ENCODE peak calls at places on chromosomes 3 and 15, in eight cellular contexts. K is cardiac muscle cell, Q is IMR-90, R is RWPE1, T is endothelial cell, S is mammary epithelial cell, J is tibial nerve, G is AG09309. O is an unnamed sample.

GRCh38 chr3:194489736-194490612 is 3.2 kb upstream of the ATP13A3 start:
- DNase-seq in Q (peak; percentile 62), K (peak; percentile 75), T (no peak), S (no peak), G (no peak), R (no peak), J (no peak), O (no peak)

GRCh38 chr3:42980209-42980608 is 1.1 kb downstream of the GASK1A start:
- DNase-seq in T (peak; percentile 18), J (no peak), K (no peak), Q (no peak), G (no peak), R (no peak), S (no peak), O (no peak)

GRCh38 chr3:114439279-114439678 is 145.5 kb downstream of the TIGIT start:
- DNase-seq in J (no peak), K (no peak), T (no peak), Q (peak; percentile 85), G (no peak), R (no peak), S (no peak), O (no peak)

GRCh38 chr3:149615731-149616221 is 42.0 kb downstream of the WWTR1 start:
- DNase-seq in Q (peak; percentile 42), T (peak; percentile 16), S (no peak), G (no peak), R (no peak), K (peak; percentile 52), J (no peak), O (no peak)

GRCh38 chr3:137263982-137264777 is 306.4 kb downstream of the IL20RB start:
- DNase-seq in K (no peak), J (no peak), Q (no peak), T (no peak), R (no peak), G (no peak), S (no peak), O (no peak)

GRCh38 chr15:94607176-94607654 is 375.9 kb downstream of the MCTP2 start:
- DNase-seq in K (peak; percentile 68), S (peak; percentile 6), T (peak; percentile 65), Q (no peak), R (no peak), J (peak; percentile 26), G (no peak), O (no peak)

GRCh38 chr15:56798639-56799038 is 65.3 kb upstream of the ZNF280D start:
- DNase-seq in K (no peak), G (no peak), R (no peak), T (no peak), S (no peak), J (no peak), Q (peak; percentile 10), O (no peak)

GRCh38 chr15:98187549-98187948 is 227.0 kb downstream of the ARRDC4 start:
- DNase-seq in R (no peak), K (no peak), S (no peak), J (no peak), G (no peak), T (no peak), Q (no peak), O (no peak)

GRCh38 chr15:51283026-51283425 is 55.4 kb downstream of the CYP19A1 start:
- DNase-seq in Q (no peak), T (no peak), S (no peak), K (no peak), G (no peak), R (no peak), J (no peak), O (no peak)

GRCh38 chr3:110419096-110419495 is 652.5 kb upstream of the NECTIN3 start:
- DNase-seq in J (no peak), R (no peak), Q (no peak), K (peak; percentile 5), T (no peak), S (no peak), G (no peak), O (no peak)
- TF ChIP-seq CTCF in J (no peak), R (no peak), Q (no peak), K (no peak), T (no peak), S (no peak), G (no peak), O (no peak)

DNA sequence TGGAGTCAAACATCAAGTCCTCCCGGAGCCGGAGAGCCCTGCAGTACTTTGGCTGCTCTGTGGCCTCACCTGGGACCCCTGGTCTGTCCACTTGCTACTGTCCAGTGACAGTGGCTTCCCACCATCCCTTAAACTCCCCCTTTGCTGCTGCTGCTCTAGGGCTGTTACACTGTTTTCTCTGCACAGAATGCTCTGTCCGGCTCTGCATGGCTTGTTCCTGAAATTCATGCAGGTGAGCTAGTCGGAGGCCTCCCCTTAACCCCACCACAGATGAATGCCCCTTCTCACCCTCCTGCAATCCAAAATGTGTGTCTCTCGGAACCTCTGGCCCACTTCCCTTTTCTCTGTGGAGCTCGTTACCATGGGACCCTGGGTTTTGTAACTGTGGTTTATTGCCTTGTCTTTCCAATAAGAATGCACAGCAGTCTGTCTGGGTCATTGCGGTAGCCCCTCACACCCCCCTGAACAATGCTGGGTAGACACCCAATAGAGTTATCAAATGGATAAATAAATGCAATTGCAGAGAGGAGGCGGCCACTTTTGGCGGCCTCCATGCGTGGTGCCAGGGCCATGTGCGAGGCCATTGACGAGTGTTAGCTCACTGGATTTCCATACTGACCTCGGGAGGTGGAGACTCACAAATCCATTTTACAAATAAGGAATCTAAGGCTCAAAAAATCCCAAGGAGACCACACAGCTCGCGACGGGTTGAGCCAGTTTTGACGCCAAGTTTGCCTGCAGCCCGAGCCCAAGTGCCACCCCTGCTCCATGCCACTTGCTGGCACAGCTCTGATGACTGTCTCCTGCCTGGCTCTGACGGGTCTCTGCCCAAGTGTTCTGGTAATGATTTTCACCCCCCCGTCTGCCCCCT is 48.5 kb downstream of the RGMA start:
- DNase-seq in Q (no peak), K (no peak), R (no peak), S (no peak), T (no peak), G (no peak), J (peak; percentile 10), O (no peak)
- TF ChIP-seq CTCF in Q (no peak), K (no peak), R (no peak), S (no peak), T (no peak), G (no peak), J (no peak), O (no peak)

GRCh38 chr3:139982404-139982803 is 47.4 kb downstream of the CLSTN2 start:
- DNase-seq in Q (no peak), G (no peak), S (no peak), R (peak; percentile 7), T (no peak), K (peak; percentile 2), J (no peak), O (no peak)
- TF ChIP-seq CTCF in Q (no peak), G (peak; percentile 11), S (peak; percentile 14), R (no peak), T (no peak), K (no peak), J (no peak), O (peak; percentile 35)

DNA sequence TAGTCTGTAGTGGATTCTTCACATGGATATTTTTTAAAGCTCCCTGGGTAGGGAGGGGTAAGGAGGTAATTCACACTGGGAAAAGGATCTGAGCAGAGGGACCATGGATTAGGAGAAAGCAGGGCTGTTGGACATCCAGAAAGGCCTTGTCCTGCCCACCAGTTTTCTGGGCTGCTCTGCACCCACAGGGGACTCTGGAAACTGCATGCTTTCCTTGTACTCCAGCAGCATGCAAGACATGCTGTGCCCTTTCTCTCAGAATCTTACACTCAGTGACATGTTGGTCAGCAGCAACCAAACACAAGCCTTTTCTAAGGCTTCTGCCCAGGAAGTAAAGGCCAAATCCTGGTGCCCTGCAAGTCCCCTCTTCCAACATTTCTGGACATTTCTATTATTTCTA is 2.5 kb upstream of the FBN1 start:
- DNase-seq in Q (peak; percentile 56), S (no peak), G (no peak), T (peak; percentile 34), K (peak; percentile 68), J (no peak), R (no peak), O (no peak)
- TF ChIP-seq CTCF in Q (peak; percentile 38), S (peak; percentile 16), G (peak; percentile 55), T (no peak), K (peak; percentile 42), J (peak; percentile 39), R (no peak), O (peak; percentile 17)

DNA sequence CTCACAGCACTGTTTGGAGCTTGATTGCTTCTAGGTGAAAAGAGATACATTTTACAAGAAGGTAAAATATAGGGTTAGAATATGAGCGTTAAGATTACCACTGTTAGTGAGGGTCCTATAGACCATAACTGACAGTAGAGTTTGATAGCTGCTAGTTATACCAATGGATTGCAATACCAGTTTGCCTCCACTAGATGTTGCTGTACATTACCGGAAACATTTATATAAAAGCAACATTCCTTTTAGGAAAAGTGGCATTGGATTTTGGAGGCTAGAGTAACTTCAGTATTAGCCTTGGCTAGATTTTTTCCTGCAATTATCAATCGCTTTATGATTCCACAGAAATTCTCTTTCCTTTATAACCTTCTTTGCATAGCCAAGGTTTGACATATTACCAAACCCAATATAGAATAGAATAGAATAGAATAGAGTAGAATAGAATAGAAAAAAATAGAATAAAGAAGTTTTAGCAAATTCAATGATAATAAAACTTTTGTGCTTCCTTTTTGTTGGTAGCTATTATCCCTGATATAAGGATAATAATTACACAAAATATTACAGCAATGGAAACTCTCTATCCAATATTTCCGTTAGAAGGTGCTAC is 1093.6 kb upstream of the ALCAM start:
- DNase-seq in K (peak; percentile 48), T (no peak), G (peak; percentile 17), R (peak; percentile 5), J (no peak), S (peak; percentile 17), Q (peak; percentile 53), O (no peak)
- TF ChIP-seq CTCF in K (peak; percentile 65), T (peak; percentile 82), G (peak; percentile 75), R (peak; percentile 70), J (peak; percentile 69), S (peak; percentile 80), Q (peak; percentile 84), O (peak; percentile 71)

DNA sequence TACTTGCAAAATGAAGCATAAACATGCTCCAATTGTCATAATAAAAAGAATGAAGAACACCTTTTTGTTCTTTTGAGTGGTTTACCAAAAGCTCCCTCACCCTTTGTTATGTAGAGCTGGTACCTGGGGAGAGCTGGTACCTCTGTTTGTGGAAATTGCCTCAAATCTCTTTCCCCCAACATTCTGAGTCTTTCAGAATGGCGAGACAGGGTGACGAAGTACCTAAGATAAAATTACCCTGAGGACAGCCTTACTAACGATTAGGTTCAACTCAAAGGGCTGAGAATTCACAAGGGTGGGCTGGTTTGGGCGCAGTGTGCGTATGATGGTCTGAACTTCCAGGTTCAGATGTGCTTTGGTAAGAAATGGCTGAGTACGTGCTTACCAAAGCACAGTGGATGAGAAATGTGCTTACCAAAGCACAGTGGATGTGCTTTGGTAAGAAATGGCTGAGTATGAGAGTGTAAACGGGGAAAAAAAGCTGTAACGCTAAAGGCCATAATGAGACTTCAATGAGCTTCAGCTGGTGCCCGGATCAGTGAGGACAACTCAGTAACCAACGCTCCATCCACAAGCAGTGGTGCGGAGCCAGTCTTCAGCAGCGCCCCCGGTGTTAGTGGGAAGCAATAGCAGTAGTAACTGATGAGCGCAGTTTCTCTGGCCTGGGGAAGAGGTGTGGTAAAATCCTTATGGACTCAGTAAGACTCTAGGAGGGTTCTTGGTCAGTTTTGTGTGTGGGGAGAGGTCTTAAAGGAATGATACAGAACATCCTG is 72.3 kb upstream of the LRIG1 start:
- DNase-seq in K (no peak), J (no peak), T (peak; percentile 66), G (no peak), R (no peak), S (no peak), Q (no peak), O (peak; percentile 20)
- TF ChIP-seq CTCF in K (peak; percentile 32), J (no peak), T (peak; percentile 76), G (peak; percentile 24), R (no peak), S (no peak), Q (peak; percentile 10), O (peak; percentile 63)

O was measured in progenitor cell of endocrine pancreas.